ENCODE peak calls at places on chromosomes 3 and 15, in eight cellular contexts. H, R, O, N, Y, Z, W and E are unnamed samples.

GRCh38 chr3:44862221-44862637 is 517 bp downstream of the TMEM42 start:
- DNase-seq in H (no peak), R (no peak), O (no peak), N (no peak), Y (no peak), Z (peak), W (no peak), E (no peak)

GRCh38 chr15:45263854-45264253 is 11.8 kb downstream of the SLC28A2 start:
- DNase-seq in H (no peak), R (no peak), O (no peak), N (no peak), Y (no peak), Z (no peak), W (no peak), E (no peak)

GRCh38 chr3:158794936-158795518 is 6.8 kb upstream of the MFSD1 start:
- DNase-seq in H (no peak), R (peak), O (no peak), N (no peak), Y (no peak), Z (no peak), W (peak), E (peak)

GRCh38 chr15:43329222-43329959 is 982 bp downstream of the LCMT2 start:
- DNase-seq in H (no peak), R (peak), O (peak), N (no peak), Y (no peak), Z (peak), W (no peak), E (peak)

GRCh38 chr3:192888121-192888520 is 29.5 kb downstream of the MB21D2 start:
- DNase-seq in H (no peak), R (peak), O (no peak), N (no peak), Y (no peak), Z (no peak), W (peak), E (no peak)

GRCh38 chr3:138046084-138046483 is 36.1 kb downstream of the CLDN18 start:
- DNase-seq in H (no peak), R (no peak), O (no peak), N (no peak), Y (no peak), Z (no peak), W (no peak), E (no peak)

GRCh38 chr3:191997579-191998268 is 536.8 kb downstream of the PYDC2 start:
- DNase-seq in H (no peak), R (no peak), O (no peak), N (no peak), Y (no peak), Z (no peak), W (no peak), E (no peak)

GRCh38 chr3:41200669-41201021 is 1.3 kb downstream of the CTNNB1 start:
- DNase-seq in H (peak), R (peak), O (no peak), N (peak), Y (no peak), Z (peak), W (peak), E (no peak)

GRCh38 chr3:171159024-171159821 is 132.7 kb upstream of the SLC2A2 start:
- DNase-seq in H (no peak), R (no peak), O (no peak), N (no peak), Y (no peak), Z (no peak), W (no peak), E (no peak)

GRCh38 chr3:108352176-108352575 is 55.8 kb downstream of the HHLA2 start:
- DNase-seq in H (no peak), R (no peak), O (no peak), N (no peak), Y (no peak), Z (no peak), W (no peak), E (no peak)

GRCh38 chr3:57622362-57622761 is 25.2 kb upstream of the ARF4 start:
- DNase-seq in H (no peak), R (no peak), O (no peak), N (no peak), Y (no peak), Z (no peak), W (no peak), E (no peak)

GRCh38 chr3:10764314-10765051 is 51.5 kb upstream of the SLC6A11 start:
- DNase-seq in H (peak), R (no peak), O (no peak), N (no peak), Y (no peak), Z (no peak), W (no peak), E (no peak)

GRCh38 chr15:70566989-70567388 is 196.4 kb downstream of the UACA start:
- DNase-seq in H (no peak), R (no peak), O (no peak), N (no peak), Y (no peak), Z (no peak), W (no peak), E (no peak)

GRCh38 chr3:40780341-40780800 is 255.6 kb downstream of the ZNF621 start:
- DNase-seq in H (peak), R (peak), O (no peak), N (no peak), Y (no peak), Z (no peak), W (no peak), E (no peak)

GRCh38 chr3:172856766-172857742 is 106.5 kb downstream of the ECT2 start:
- DNase-seq in H (no peak), R (no peak), O (no peak), N (peak), Y (no peak), Z (no peak), W (no peak), E (no peak)

GRCh38 chr3:32977842-32978241 is 26.4 kb downstream of the CCR4 start:
- DNase-seq in H (no peak), R (no peak), O (no peak), N (no peak), Y (no peak), Z (no peak), W (no peak), E (no peak)

GRCh38 chr3:48565591-48566400 is 2.2 kb upstream of the UCN2 start:
- DNase-seq in H (no peak), R (peak), O (no peak), N (no peak), Y (no peak), Z (no peak), W (peak), E (peak)

GRCh38 chr3:129001101-129001816 is at the start of gene EFCC1:
- DNase-seq in H (peak), R (peak), O (no peak), N (no peak), Y (no peak), Z (no peak), W (peak), E (peak)

GRCh38 chr3:39125837-39126500 is 18.5 kb downstream of the TTC21A start:
- DNase-seq in H (no peak), R (peak), O (no peak), N (no peak), Y (no peak), Z (no peak), W (peak), E (peak)